ENCODE peak calls at places on chromosomes 16 and 17, in eight cellular contexts. J is WTC11, I is bronchial epithelial cell, P is heart right ventricle, R is glutamatergic neuron, D is endothelial cell, G is BJ, L is coronary artery. B is an unnamed sample.
A peak's percentile ranks its signal among the peaks of the same experiment; 100 is the strongest.

GRCh38 chr16:16988963-16989362 is 481.8 kb downstream of the XYLT1 start:
- DNase-seq in J (no peak), I (no peak), P (no peak), R (no peak), D (no peak), G (no peak), L (no peak), B (no peak)

GRCh38 chr17:42536372-42537155 is 523 bp downstream of the NAGLU start:
- DNase-seq in J (peak; percentile 81), I (peak; percentile 27), P (peak; percentile 88), R (peak; percentile 90), D (peak; percentile 68), G (no peak), L (peak; percentile 92), B (peak; percentile 95)

GRCh38 chr16:29114476-29115012 is 129.7 kb downstream of the LAT start:
- DNase-seq in J (no peak), I (no peak), P (no peak), R (no peak), D (no peak), G (no peak), L (no peak), B (no peak)

GRCh38 chr17:79003661-79004411 is 5.7 kb downstream of the CANT1 start:
- DNase-seq in J (no peak), I (no peak), P (no peak), R (no peak), D (no peak), G (no peak), L (no peak), B (peak; percentile 20)

GRCh38 chr16:11524098-11524760 is 62.5 kb downstream of the LITAF start:
- DNase-seq in J (no peak), I (no peak), P (no peak), R (no peak), D (no peak), G (no peak), L (no peak), B (peak; percentile 18)

GRCh38 chr17:79831367-79832210 is 7.7 kb downstream of the CBX4 start:
- DNase-seq in J (peak; percentile 49), I (no peak), P (peak; percentile 75), R (no peak), D (no peak), G (no peak), L (no peak), B (peak; percentile 93)

GRCh38 chr17:2250140-2251095 is 53.2 kb downstream of the SMG6 start:
- DNase-seq in J (no peak), I (no peak), P (no peak), R (no peak), D (no peak), G (no peak), L (no peak), B (no peak)

GRCh38 chr17:40062347-40063033 is at the start of gene THRA:
- DNase-seq in J (peak; percentile 53), I (no peak), P (peak; percentile 83), R (peak; percentile 81), D (peak; percentile 66), G (no peak), L (no peak), B (peak; percentile 88)

GRCh38 chr17:72699566-72699965 is 392.9 kb downstream of the SLC39A11 start:
- DNase-seq in J (no peak), I (no peak), P (no peak), R (no peak), D (no peak), G (no peak), L (no peak), B (no peak)

GRCh38 chr16:84643180-84643583 is 5.1 kb upstream of the KLHL36 start:
- DNase-seq in J (no peak), I (peak; percentile 93), P (peak; percentile 68), R (peak; percentile 33), D (no peak), G (peak; percentile 90), L (peak; percentile 93), B (peak; percentile 92)

GRCh38 chr16:85564277-85565051 is 48.7 kb upstream of the GSE1 start:
- DNase-seq in J (no peak), I (no peak), P (no peak), R (no peak), D (no peak), G (no peak), L (no peak), B (peak; percentile 75)

GRCh38 chr17:52170963-52171572 is 12.6 kb upstream of the CA10 start:
- DNase-seq in J (peak; percentile 20), I (peak; percentile 46), P (no peak), R (peak; percentile 66), D (peak; percentile 51), G (no peak), L (no peak), B (no peak)

GRCh38 chr17:47968836-47969235 is 2.1 kb upstream of the CDK5RAP3 start:
- DNase-seq in J (no peak), I (no peak), P (no peak), R (no peak), D (no peak), G (no peak), L (no peak), B (no peak)

GRCh38 chr16:89422905-89423630 is 67.3 kb downstream of the ANKRD11 start:
- DNase-seq in J (no peak), I (peak; percentile 45), P (no peak), R (no peak), D (no peak), G (no peak), L (no peak), B (peak; percentile 45)

GRCh38 chr16:59950431-59950830 is 1216.3 kb upstream of the GOT2 start:
- DNase-seq in J (no peak), I (peak; percentile 2), P (no peak), R (no peak), D (no peak), G (no peak), L (no peak), B (no peak)

GRCh38 chr17:43803758-43804157 is 23.5 kb downstream of the CFAP97D1 start:
- DNase-seq in J (peak; percentile 39), I (no peak), P (no peak), R (no peak), D (no peak), G (no peak), L (no peak), B (no peak)

GRCh38 chr16:59385953-59386352 is 651.8 kb upstream of the GOT2 start:
- DNase-seq in J (no peak), I (no peak), P (no peak), R (no peak), D (no peak), G (peak; percentile 89), L (no peak), B (peak; percentile 59)

GRCh38 chr17:7022791-7023571 is at the start of gene BCL6B:
- DNase-seq in J (peak; percentile 65), I (no peak), P (peak; percentile 50), R (no peak), D (peak; percentile 74), G (no peak), L (no peak), B (no peak)

GRCh38 chr16:49277386-49277742 is 4.3 kb downstream of the CBLN1 start:
- DNase-seq in J (peak; percentile 24), I (no peak), P (no peak), R (no peak), D (no peak), G (no peak), L (no peak), B (no peak)

GRCh38 chr17:55659661-55660060 is 63.0 kb downstream of the TMEM100 start:
- DNase-seq in J (no peak), I (no peak), P (no peak), R (no peak), D (no peak), G (no peak), L (no peak), B (no peak)

GRCh38 chr17:41413982-41414381 is 10.4 kb downstream of the KRT37 start:
- DNase-seq in J (no peak), I (no peak), P (no peak), R (no peak), D (no peak), G (no peak), L (no peak), B (no peak)

GRCh38 chr17:78174332-78174869 is 6.0 kb downstream of the SYNGR2 start:
- DNase-seq in J (no peak), I (no peak), P (peak; percentile 83), R (no peak), D (no peak), G (no peak), L (peak; percentile 92), B (peak; percentile 96)

GRCh38 chr16:50671644-50672260 is 9.4 kb downstream of the SNX20 start:
- DNase-seq in J (peak; percentile 59), I (peak; percentile 22), P (no peak), R (peak; percentile 53), D (peak; percentile 44), G (no peak), L (no peak), B (peak; percentile 8)

GRCh38 chr17:82668631-82669099 is 20.4 kb upstream of the WDR45B start:
- DNase-seq in J (peak; percentile 79), I (peak; percentile 22), P (peak; percentile 72), R (peak; percentile 71), D (peak; percentile 67), G (no peak), L (no peak), B (no peak)
- TF ChIP-seq CTCF in J (peak; percentile 21), I (peak; percentile 78), P (peak; percentile 66), R (no peak), D (no peak), G (peak; percentile 73), L (no peak), B (peak; percentile 65)

GRCh38 chr17:82871056-82871775 is 31.4 kb upstream of the ZNF750 start:
- DNase-seq in J (peak; percentile 38), I (peak; percentile 45), P (no peak), R (no peak), D (no peak), G (no peak), L (no peak), B (peak; percentile 74)
- TF ChIP-seq CTCF in J (no peak), I (no peak), P (no peak), R (no peak), D (peak; percentile 20), G (no peak), L (no peak), B (no peak)

GRCh38 chr17:13334374-13334773 is 267.4 kb downstream of the HS3ST3A1 start:
- DNase-seq in J (no peak), I (no peak), P (no peak), R (no peak), D (no peak), G (no peak), L (no peak), B (no peak)
- TF ChIP-seq CTCF in J (no peak), I (no peak), P (no peak), R (no peak), D (no peak), G (no peak), L (no peak), B (no peak)

GRCh38 chr17:74990581-74991105 is 3.2 kb downstream of the CDR2L start:
- DNase-seq in J (no peak), I (no peak), P (no peak), R (no peak), D (no peak), G (no peak), L (no peak), B (no peak)

GRCh38 chr17:74987418-74987908 is at the start of gene CDR2L:
- DNase-seq in J (peak; percentile 98), I (peak; percentile 82), P (peak; percentile 97), R (peak; percentile 98), D (peak; percentile 96), G (peak; percentile 70), L (peak; percentile 95), B (peak; percentile 99)

GRCh38 chr17:74986206-74986576 is 1.2 kb upstream of the CDR2L start:
- DNase-seq in J (no peak), I (no peak), P (no peak), R (no peak), D (no peak), G (no peak), L (no peak), B (no peak)

GRCh38 chr17:74992223-74992622 is 4.8 kb downstream of the CDR2L start:
- DNase-seq in J (no peak), I (no peak), P (no peak), R (no peak), D (no peak), G (no peak), L (no peak), B (no peak)

GRCh38 chr17:74987909-74988711 is 678 bp downstream of the CDR2L start:
- DNase-seq in J (peak; percentile 78), I (peak; percentile 39), P (peak; percentile 85), R (peak; percentile 78), D (peak; percentile 70), G (no peak), L (peak; percentile 91), B (peak; percentile 95)
- TF ChIP-seq CTCF in J (no peak), I (peak; percentile 34), P (peak; percentile 66), R (no peak), D (peak; percentile 6), G (peak; percentile 70), L (peak; percentile 38), B (peak; percentile 3)

B was measured in kidney.